ENCODE peak calls at places on chromosomes 16 and 17, in four cellular contexts. H, Y, S and Q are unnamed samples.

GRCh38 chr16:81645303-81645702 is 133.8 kb upstream of the PLCG2 start:
- DNase-seq in Y (peak), S (no peak), H (peak), Q (peak)

GRCh38 chr16:81238296-81239011 is at the start of gene BCO1:
- DNase-seq in Y (peak), H (peak), S (no peak), Q (peak)

GRCh38 chr17:66542183-66542966 is 240.0 kb downstream of the PRKCA start:
- DNase-seq in S (no peak), Y (peak), H (peak), Q (peak)

GRCh38 chr16:67663151-67663876 is 2.6 kb downstream of the PARD6A start:
- DNase-seq in H (no peak), S (peak), Y (no peak), Q (no peak)

GRCh38 chr17:79721993-79722671 is 8.6 kb upstream of the ENPP7 start:
- DNase-seq in H (peak), Y (no peak), S (no peak), Q (no peak)

GRCh38 chr17:45677770-45678169 is 106.3 kb upstream of the CRHR1 start:
- DNase-seq in H (no peak), S (no peak), Y (peak), Q (no peak)

GRCh38 chr17:78172284-78173024 is 4.1 kb downstream of the SYNGR2 start:
- DNase-seq in H (no peak), S (no peak), Y (no peak), Q (peak)

GRCh38 chr17:82400206-82400605 is 17.9 kb upstream of the HEXD start:
- DNase-seq in S (no peak), Y (no peak), H (peak), Q (no peak)

GRCh38 chr17:40524243-40524965 is 23.0 kb upstream of the TNS4 start:
- DNase-seq in Y (no peak), H (no peak), S (no peak), Q (no peak)

GRCh38 chr16:83701494-83701893 is 106.3 kb upstream of the HSBP1 start:
- DNase-seq in S (no peak), H (peak), Y (peak), Q (peak)

GRCh38 chr16:21666772-21667171 is 3.0 kb downstream of the OTOA start:
- DNase-seq in S (no peak), Y (no peak), H (no peak), Q (no peak)

GRCh38 chr16:71337631-71338030 is 20.9 kb upstream of the CALB2 start:
- DNase-seq in S (no peak), H (no peak), Y (no peak), Q (no peak)

GRCh38 chr17:41168121-41168520 is at the start of gene KRTAP4-3:
- DNase-seq in H (no peak), S (no peak), Y (no peak), Q (no peak)

GRCh38 chr17:49471089-49471683 is 23.9 kb upstream of the NGFR start:
- DNase-seq in H (peak), S (no peak), Y (no peak), Q (peak)

GRCh38 chr17:77163001-77163400 is 22.2 kb downstream of the SEC14L1 start:
- DNase-seq in Y (no peak), H (peak), S (no peak), Q (peak)

GRCh38 chr16:78593352-78593751 is 493.9 kb downstream of the WWOX start:
- DNase-seq in S (no peak), H (no peak), Y (no peak), Q (no peak)

GRCh38 chr16:23771642-23772041 is 16.8 kb downstream of the CHP2 start:
- DNase-seq in Y (no peak), S (no peak), H (no peak), Q (no peak)

GRCh38 chr17:28363186-28363585 is 1.8 kb downstream of the SEBOX start:
- DNase-seq in Y (no peak), S (no peak), H (no peak), Q (no peak)

GRCh38 chr17:28357901-28358197 is 522 bp upstream of the POLDIP2 start:
- DNase-seq in S (no peak), H (no peak), Y (no peak), Q (no peak)

DNA sequence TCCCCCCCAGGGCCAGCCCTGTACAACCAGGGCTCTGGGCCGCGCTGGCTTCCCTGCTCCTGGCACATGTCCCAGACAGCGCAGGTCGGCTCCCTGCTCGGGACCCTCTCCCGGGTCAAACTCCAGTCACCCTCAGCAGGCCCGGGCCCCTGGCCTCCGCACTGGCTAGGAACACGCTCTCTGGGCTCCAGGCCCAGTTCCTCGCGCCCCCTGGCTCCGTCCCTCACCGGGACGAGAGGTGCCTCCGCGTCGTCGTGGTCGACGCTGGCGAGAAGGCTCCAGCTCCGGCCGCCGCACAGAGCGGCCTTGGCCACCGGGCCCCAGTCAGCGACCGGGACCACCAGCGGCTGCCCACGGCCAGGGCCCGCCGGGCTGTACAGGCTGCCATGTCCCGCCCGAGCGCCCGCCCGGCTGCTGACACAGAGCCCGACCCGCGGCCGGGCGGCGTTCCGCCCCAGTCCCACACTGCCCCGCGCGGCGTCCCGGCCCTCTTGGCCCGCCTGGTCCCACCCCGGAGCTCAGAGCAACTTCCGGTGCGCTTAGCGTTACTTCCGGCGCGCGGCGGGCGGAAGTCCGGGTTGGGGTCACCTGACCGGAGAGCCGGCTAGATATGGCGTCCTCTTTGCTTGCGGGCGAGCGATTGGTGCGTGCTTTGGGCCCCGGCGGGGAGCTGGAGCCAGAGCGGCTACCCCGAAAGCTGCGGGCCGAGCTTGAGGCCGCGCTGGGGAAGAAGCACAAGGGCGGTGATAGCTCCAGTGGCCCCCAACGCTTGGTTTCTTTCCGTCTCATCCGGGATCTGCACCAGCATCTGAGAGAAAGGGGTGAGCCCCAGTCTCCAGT is at the start of gene POLDIP2:
- DNase-seq in H (peak), Y (peak), S (peak), Q (peak)
- TF ChIP-seq CTCF in H (no peak), Y (no peak), S (no peak), Q (no peak)

DNA sequence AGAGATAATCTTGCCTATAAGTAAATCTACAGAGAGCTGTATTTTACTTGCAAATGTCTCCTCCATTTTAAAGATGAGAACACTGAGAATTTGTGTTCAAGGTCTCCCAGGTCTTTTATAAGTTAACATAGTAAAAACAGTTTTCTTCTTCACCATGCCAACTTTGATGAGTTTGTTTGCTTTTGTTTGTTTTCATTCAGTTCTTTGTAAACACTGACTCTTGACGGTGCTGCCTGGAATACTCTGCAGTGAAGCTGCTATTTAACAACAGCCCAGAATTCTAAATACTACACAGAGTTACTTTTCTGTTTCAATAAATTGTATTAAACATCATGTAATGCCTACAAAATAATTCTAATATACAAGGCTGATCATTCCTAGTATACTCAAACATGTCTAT is 41.4 kb upstream of the PITPNM3 start:
- DNase-seq in S (no peak), Y (no peak), H (no peak), Q (no peak)
- TF ChIP-seq CTCF in S (no peak), Y (no peak), H (no peak), Q (no peak)

GRCh38 chr16:15035163-15035729 is 20.6 kb downstream of the NTAN1 start:
- DNase-seq in H (no peak), S (no peak), Y (no peak), Q (no peak)

GRCh38 chr16:15037003-15037402 is 18.9 kb downstream of the NTAN1 start:
- DNase-seq in S (no peak), H (no peak), Y (no peak), Q (no peak)

GRCh38 chr16:15033309-15033707 is 22.6 kb downstream of the NTAN1 start:
- DNase-seq in H (no peak), Y (no peak), S (no peak), Q (no peak)

GRCh38 chr16:15032547-15033308 is 23.1 kb downstream of the NTAN1 start:
- DNase-seq in H (no peak), Y (peak), S (no peak), Q (peak)

GRCh38 chr16:15034266-15035162 is 21.4 kb downstream of the NTAN1 start:
- DNase-seq in S (no peak), H (no peak), Y (no peak), Q (no peak)
- TF ChIP-seq CTCF in S (no peak), H (no peak), Y (no peak), Q (no peak)

DNA sequence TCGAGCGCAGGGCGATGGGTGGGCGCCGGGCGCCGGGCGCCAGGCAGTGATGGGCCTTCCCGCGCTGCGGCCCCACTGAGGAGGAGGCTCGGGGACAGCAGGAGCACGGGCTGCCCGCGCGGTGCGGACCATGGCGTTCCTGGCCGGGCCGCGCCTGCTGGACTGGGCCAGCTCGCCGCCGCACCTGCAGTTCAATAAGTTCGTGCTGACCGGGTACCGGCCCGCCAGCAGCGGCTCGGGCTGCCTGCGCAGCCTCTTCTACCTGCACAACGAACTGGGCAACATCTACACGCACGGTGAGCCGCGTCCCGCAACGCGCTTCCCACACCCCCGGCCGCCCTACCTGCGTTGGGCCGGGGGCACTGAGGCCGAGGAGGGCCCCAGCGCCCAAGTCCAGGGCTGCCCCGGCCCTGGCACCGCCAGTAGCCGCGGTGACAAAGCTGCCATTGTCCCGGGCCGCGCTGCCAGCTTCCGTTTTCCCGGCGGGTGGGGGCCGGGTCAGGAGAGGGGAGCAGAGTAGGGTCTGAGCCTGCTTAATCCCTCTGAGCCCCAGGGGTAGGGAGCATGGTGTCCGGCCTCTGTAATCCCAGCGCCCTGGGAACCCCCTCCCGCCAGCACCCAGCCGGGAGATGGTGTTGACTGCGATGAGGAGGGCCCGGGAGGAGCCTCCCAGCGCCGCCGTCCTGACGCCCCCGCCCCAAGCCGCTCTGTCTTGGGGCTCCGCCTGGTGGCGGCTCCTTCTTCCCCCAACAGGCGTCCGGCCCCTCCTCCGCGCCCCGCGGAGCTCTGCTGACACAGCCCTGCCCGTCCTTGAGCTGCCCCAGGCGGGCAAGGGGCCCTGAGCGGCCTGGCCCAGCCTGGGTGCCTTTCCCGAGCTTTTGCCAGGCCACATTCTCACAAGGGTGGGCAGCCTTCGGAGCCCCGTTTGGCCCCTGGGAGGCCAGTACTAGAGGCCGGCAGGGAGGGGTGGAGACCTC is 685 bp downstream of the PAQR4 start:
- DNase-seq in Y (peak), S (peak), H (peak), Q (peak)
- TF ChIP-seq CTCF in Y (peak), S (no peak), H (peak), Q (peak)

GRCh38 chr16:17211797-17212196 is 259.0 kb downstream of the XYLT1 start:
- DNase-seq in H (no peak), Y (no peak), S (peak), Q (no peak)
- TF ChIP-seq CTCF in H (peak), Y (peak), S (peak), Q (peak)

DNA sequence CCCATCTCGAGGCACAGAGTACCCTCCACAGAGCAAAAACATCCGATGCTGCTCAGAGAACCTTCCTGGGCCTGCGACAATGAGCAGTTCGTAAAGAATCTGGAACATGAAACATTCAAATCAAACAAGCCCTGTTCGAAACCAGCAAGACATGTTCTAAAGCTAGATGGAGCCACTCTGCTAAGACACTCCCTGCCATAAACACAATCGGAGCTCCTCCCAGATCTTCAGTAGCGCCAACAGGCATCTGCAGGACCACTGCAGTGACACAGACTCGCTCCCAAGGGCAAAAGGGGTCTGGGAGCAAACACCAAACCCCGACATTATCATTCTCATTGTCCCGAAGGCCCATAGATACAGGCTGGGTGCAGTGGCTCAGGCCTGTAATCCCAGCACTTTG is 108.7 kb downstream of the ZFHX3 start:
- DNase-seq in S (no peak), Y (peak), H (peak), Q (peak)
- TF ChIP-seq CTCF in S (no peak), Y (peak), H (peak), Q (peak)

GRCh38 chr16:680967-681745 is 946 bp downstream of the STUB1 start:
- DNase-seq in Y (peak), H (peak), S (no peak), Q (peak)
- TF ChIP-seq CTCF in Y (peak), H (no peak), S (no peak), Q (no peak)